ENCODE peak calls at places on chromosomes 6 and 20, in seven cellular contexts. One of them, this sample, is unnamed.

GRCh38 chr20:41318271-41318649 is 729 bp upstream of the ZHX3 start:
- DNase-seq in Kasumi-1: no peak
- DNase-seq in AG04450: no peak
- DNase-seq in RPMI7951: no peak
- DNase-seq in esophagus squamous epithelium: no peak
- DNase-seq in mesenteric fat pad: no peak
- DNase-seq in astrocyte: no peak
- DNase-seq in this sample: no peak

GRCh38 chr6:26534681-26535465 is 3.3 kb upstream of the HMGN4 start:
- DNase-seq in Kasumi-1: no peak
- DNase-seq in AG04450: no peak
- DNase-seq in RPMI7951: no peak
- DNase-seq in esophagus squamous epithelium: no peak
- DNase-seq in mesenteric fat pad: no peak
- DNase-seq in astrocyte: no peak
- DNase-seq in this sample: no peak

GRCh38 chr6:128230267-128230989 is 290.0 kb downstream of the PTPRK start:
- DNase-seq in Kasumi-1: no peak
- DNase-seq in AG04450: no peak
- DNase-seq in RPMI7951: no peak
- DNase-seq in esophagus squamous epithelium: no peak
- DNase-seq in mesenteric fat pad: no peak
- DNase-seq in astrocyte: no peak
- DNase-seq in this sample: no peak

GRCh38 chr6:53066059-53066406 is 829 bp downstream of the FBXO9 start:
- DNase-seq in Kasumi-1: peak; percentile 28
- DNase-seq in AG04450: no peak
- DNase-seq in RPMI7951: peak; percentile 41
- DNase-seq in esophagus squamous epithelium: no peak
- DNase-seq in mesenteric fat pad: no peak
- DNase-seq in astrocyte: no peak
- DNase-seq in this sample: peak; percentile 36

GRCh38 chr20:10857362-10858070 is 183.7 kb upstream of the JAG1 start:
- DNase-seq in Kasumi-1: peak; percentile 83
- DNase-seq in AG04450: no peak
- DNase-seq in RPMI7951: no peak
- DNase-seq in esophagus squamous epithelium: no peak
- DNase-seq in mesenteric fat pad: no peak
- DNase-seq in astrocyte: peak; percentile 90
- DNase-seq in this sample: peak; percentile 96

GRCh38 chr6:97501875-97502274 is 218.9 kb upstream of the MMS22L start:
- DNase-seq in Kasumi-1: no peak
- DNase-seq in AG04450: no peak
- DNase-seq in RPMI7951: no peak
- DNase-seq in esophagus squamous epithelium: no peak
- DNase-seq in mesenteric fat pad: no peak
- DNase-seq in astrocyte: no peak
- DNase-seq in this sample: no peak

GRCh38 chr6:20400476-20401402 is 940 bp upstream of the E2F3 start:
- DNase-seq in Kasumi-1: peak; percentile 93
- DNase-seq in AG04450: no peak
- DNase-seq in RPMI7951: peak; percentile 40
- DNase-seq in esophagus squamous epithelium: no peak
- DNase-seq in mesenteric fat pad: no peak
- DNase-seq in astrocyte: no peak
- DNase-seq in this sample: peak; percentile 92

GRCh38 chr6:41530476-41530875 is 15.7 kb upstream of the FOXP4 start:
- DNase-seq in Kasumi-1: no peak
- DNase-seq in AG04450: no peak
- DNase-seq in RPMI7951: no peak
- DNase-seq in esophagus squamous epithelium: no peak
- DNase-seq in mesenteric fat pad: no peak
- DNase-seq in astrocyte: no peak
- DNase-seq in this sample: no peak

GRCh38 chr6:138162104-138162946 is 586 bp downstream of the ARFGEF3 start:
- DNase-seq in Kasumi-1: peak; percentile 25
- DNase-seq in AG04450: no peak
- DNase-seq in RPMI7951: peak; percentile 4
- DNase-seq in esophagus squamous epithelium: no peak
- DNase-seq in mesenteric fat pad: no peak
- DNase-seq in astrocyte: no peak
- DNase-seq in this sample: no peak

GRCh38 chr6:11043961-11044711 is at the start of gene ELOVL2:
- DNase-seq in Kasumi-1: peak; percentile 32
- DNase-seq in AG04450: no peak
- DNase-seq in RPMI7951: peak; percentile 56
- DNase-seq in esophagus squamous epithelium: no peak
- DNase-seq in mesenteric fat pad: no peak
- DNase-seq in astrocyte: peak; percentile 22
- DNase-seq in this sample: no peak

GRCh38 chr6:33838979-33839378 is 35.2 kb upstream of the MLN start:
- DNase-seq in Kasumi-1: no peak
- DNase-seq in AG04450: no peak
- DNase-seq in RPMI7951: no peak
- DNase-seq in esophagus squamous epithelium: no peak
- DNase-seq in mesenteric fat pad: no peak
- DNase-seq in astrocyte: no peak
- DNase-seq in this sample: no peak

GRCh38 chr20:34943808-34944568 is 11.6 kb downstream of the GSS start:
- DNase-seq in Kasumi-1: no peak
- DNase-seq in AG04450: no peak
- DNase-seq in RPMI7951: peak; percentile 15
- DNase-seq in esophagus squamous epithelium: no peak
- DNase-seq in mesenteric fat pad: no peak
- DNase-seq in astrocyte: peak; percentile 34
- DNase-seq in this sample: no peak

GRCh38 chr20:59845472-59845871 is 88.0 kb downstream of the SYCP2 start:
- DNase-seq in Kasumi-1: no peak
- DNase-seq in AG04450: no peak
- DNase-seq in RPMI7951: no peak
- DNase-seq in esophagus squamous epithelium: no peak
- DNase-seq in mesenteric fat pad: no peak
- DNase-seq in astrocyte: no peak
- DNase-seq in this sample: no peak

GRCh38 chr20:58420798-58421496 is 31.9 kb downstream of the VAPB start:
- DNase-seq in Kasumi-1: no peak
- DNase-seq in AG04450: no peak
- DNase-seq in RPMI7951: peak; percentile 82
- DNase-seq in esophagus squamous epithelium: no peak
- DNase-seq in mesenteric fat pad: no peak
- DNase-seq in astrocyte: peak; percentile 71
- DNase-seq in this sample: no peak

GRCh38 chr20:48770700-48771099 is 57.1 kb downstream of the PREX1 start:
- DNase-seq in Kasumi-1: no peak
- DNase-seq in AG04450: no peak
- DNase-seq in RPMI7951: no peak
- DNase-seq in esophagus squamous epithelium: no peak
- DNase-seq in mesenteric fat pad: no peak
- DNase-seq in astrocyte: no peak
- DNase-seq in this sample: no peak

GRCh38 chr6:133286765-133287164 is 45.6 kb downstream of the EYA4 start:
- DNase-seq in Kasumi-1: peak; percentile 58
- DNase-seq in AG04450: no peak
- DNase-seq in RPMI7951: peak; percentile 2
- DNase-seq in esophagus squamous epithelium: no peak
- DNase-seq in mesenteric fat pad: no peak
- DNase-seq in astrocyte: peak; percentile 8
- DNase-seq in this sample: peak; percentile 5

GRCh38 chr20:53642196-53643030 is 48.8 kb upstream of the ZNF217 start:
- DNase-seq in Kasumi-1: peak; percentile 92
- DNase-seq in AG04450: no peak
- DNase-seq in RPMI7951: peak; percentile 84
- DNase-seq in esophagus squamous epithelium: no peak
- DNase-seq in mesenteric fat pad: no peak
- DNase-seq in astrocyte: peak; percentile 64
- DNase-seq in this sample: peak; percentile 90

GRCh38 chr6:148972481-148972880 is 225.7 kb downstream of the UST start:
- DNase-seq in Kasumi-1: peak; percentile 21
- DNase-seq in AG04450: no peak
- DNase-seq in RPMI7951: no peak
- DNase-seq in esophagus squamous epithelium: no peak
- DNase-seq in mesenteric fat pad: no peak
- DNase-seq in astrocyte: peak; percentile 38
- DNase-seq in this sample: no peak

GRCh38 chr6:47865206-47865605 is 83.4 kb downstream of the OPN5 start:
- DNase-seq in Kasumi-1: no peak
- DNase-seq in AG04450: no peak
- DNase-seq in RPMI7951: no peak
- DNase-seq in esophagus squamous epithelium: no peak
- DNase-seq in mesenteric fat pad: no peak
- DNase-seq in astrocyte: no peak
- DNase-seq in this sample: no peak

GRCh38 chr6:124393536-124393935 is 568.7 kb upstream of the RNF217 start:
- DNase-seq in Kasumi-1: no peak
- DNase-seq in AG04450: no peak
- DNase-seq in RPMI7951: peak; percentile 1
- DNase-seq in esophagus squamous epithelium: no peak
- DNase-seq in mesenteric fat pad: no peak
- DNase-seq in astrocyte: peak; percentile 31
- DNase-seq in this sample: no peak

GRCh38 chr6:29590218-29590808 is 5.4 kb downstream of the OR2H2 start:
- DNase-seq in Kasumi-1: no peak
- DNase-seq in AG04450: no peak
- DNase-seq in RPMI7951: no peak
- DNase-seq in esophagus squamous epithelium: no peak
- DNase-seq in mesenteric fat pad: no peak
- DNase-seq in astrocyte: no peak
- DNase-seq in this sample: no peak

GRCh38 chr6:83068628-83069027 is 1.2 kb downstream of the DOP1A start:
- DNase-seq in Kasumi-1: no peak
- DNase-seq in AG04450: no peak
- DNase-seq in RPMI7951: no peak
- DNase-seq in esophagus squamous epithelium: no peak
- DNase-seq in mesenteric fat pad: no peak
- DNase-seq in astrocyte: no peak
- DNase-seq in this sample: no peak

GRCh38 chr20:41149679-41150131 is 12.4 kb downstream of the PLCG1 start:
- DNase-seq in Kasumi-1: no peak
- DNase-seq in AG04450: no peak
- DNase-seq in RPMI7951: peak; percentile 82
- DNase-seq in esophagus squamous epithelium: no peak
- DNase-seq in mesenteric fat pad: no peak
- DNase-seq in astrocyte: peak; percentile 40
- DNase-seq in this sample: no peak

GRCh38 chr6:47241742-47242482 is 67.8 kb downstream of the TNFRSF21 start:
- DNase-seq in Kasumi-1: no peak
- DNase-seq in AG04450: no peak
- DNase-seq in RPMI7951: peak; percentile 42
- DNase-seq in esophagus squamous epithelium: no peak
- DNase-seq in mesenteric fat pad: no peak
- DNase-seq in astrocyte: no peak
- DNase-seq in this sample: no peak

GRCh38 chr6:44662461-44663121 is 275.1 kb downstream of the CDC5L start:
- DNase-seq in Kasumi-1: no peak
- DNase-seq in AG04450: no peak
- DNase-seq in RPMI7951: peak; percentile 96
- DNase-seq in esophagus squamous epithelium: no peak
- DNase-seq in mesenteric fat pad: peak; percentile 47
- DNase-seq in astrocyte: peak; percentile 97
- DNase-seq in this sample: no peak

GRCh38 chr20:4545526-4545925 is 176.2 kb upstream of the PRND start:
- DNase-seq in Kasumi-1: no peak
- DNase-seq in AG04450: no peak
- DNase-seq in RPMI7951: peak; percentile 28
- DNase-seq in esophagus squamous epithelium: no peak
- DNase-seq in mesenteric fat pad: no peak
- DNase-seq in astrocyte: peak; percentile 85
- DNase-seq in this sample: no peak

GRCh38 chr20:63392465-63393365 is 31.6 kb upstream of the CHRNA4 start:
- DNase-seq in Kasumi-1: no peak
- DNase-seq in AG04450: no peak
- DNase-seq in RPMI7951: no peak
- DNase-seq in esophagus squamous epithelium: no peak
- DNase-seq in mesenteric fat pad: no peak
- DNase-seq in astrocyte: no peak
- DNase-seq in this sample: no peak

GRCh38 chr20:4202441-4202840 is 187.1 kb upstream of the RNF24 start:
- DNase-seq in Kasumi-1: no peak
- DNase-seq in AG04450: no peak
- DNase-seq in RPMI7951: peak; percentile 55
- DNase-seq in esophagus squamous epithelium: no peak
- DNase-seq in mesenteric fat pad: no peak
- DNase-seq in astrocyte: no peak
- DNase-seq in this sample: no peak

GRCh38 chr20:21523895-21524294 is 10.0 kb upstream of the NKX2-2 start:
- DNase-seq in Kasumi-1: no peak
- DNase-seq in AG04450: no peak
- DNase-seq in RPMI7951: no peak
- DNase-seq in esophagus squamous epithelium: no peak
- DNase-seq in mesenteric fat pad: no peak
- DNase-seq in astrocyte: no peak
- DNase-seq in this sample: no peak

GRCh38 chr6:4543596-4543995 is 232.6 kb upstream of the CDYL start:
- DNase-seq in Kasumi-1: no peak
- DNase-seq in AG04450: no peak
- DNase-seq in RPMI7951: no peak
- DNase-seq in esophagus squamous epithelium: no peak
- DNase-seq in mesenteric fat pad: no peak
- DNase-seq in astrocyte: no peak
- DNase-seq in this sample: no peak

GRCh38 chr6:160312900-160313299 is 35.3 kb upstream of the SLC22A3 start:
- DNase-seq in Kasumi-1: no peak
- DNase-seq in AG04450: no peak
- DNase-seq in RPMI7951: no peak
- DNase-seq in esophagus squamous epithelium: no peak
- DNase-seq in mesenteric fat pad: no peak
- DNase-seq in astrocyte: no peak
- DNase-seq in this sample: no peak

GRCh38 chr6:107971181-107971580 is 13.2 kb upstream of the SEC63 start:
- DNase-seq in Kasumi-1: no peak
- DNase-seq in AG04450: no peak
- DNase-seq in RPMI7951: no peak
- DNase-seq in esophagus squamous epithelium: no peak
- DNase-seq in mesenteric fat pad: no peak
- DNase-seq in astrocyte: no peak
- DNase-seq in this sample: no peak

GRCh38 chr6:36735110-36735971 is 37.7 kb downstream of the RAB44 start:
- DNase-seq in Kasumi-1: peak; percentile 87
- DNase-seq in AG04450: peak; percentile 63
- DNase-seq in RPMI7951: no peak
- DNase-seq in esophagus squamous epithelium: no peak
- DNase-seq in mesenteric fat pad: peak; percentile 93
- DNase-seq in astrocyte: peak; percentile 69
- DNase-seq in this sample: no peak

GRCh38 chr6:42108071-42108470 is 34.3 kb downstream of the C6orf132 start:
- DNase-seq in Kasumi-1: no peak
- DNase-seq in AG04450: no peak
- DNase-seq in RPMI7951: no peak
- DNase-seq in esophagus squamous epithelium: no peak
- DNase-seq in mesenteric fat pad: no peak
- DNase-seq in astrocyte: no peak
- DNase-seq in this sample: no peak

GRCh38 chr6:107418118-107418517 is 41.2 kb downstream of the PDSS2 start:
- DNase-seq in Kasumi-1: peak; percentile 71
- DNase-seq in AG04450: no peak
- DNase-seq in RPMI7951: peak; percentile 15
- DNase-seq in esophagus squamous epithelium: no peak
- DNase-seq in mesenteric fat pad: no peak
- DNase-seq in astrocyte: no peak
- DNase-seq in this sample: peak; percentile 91

GRCh38 chr20:63635431-63636141 is 8.7 kb upstream of the GMEB2 start:
- DNase-seq in Kasumi-1: peak; percentile 89
- DNase-seq in AG04450: no peak
- DNase-seq in RPMI7951: no peak
- DNase-seq in esophagus squamous epithelium: no peak
- DNase-seq in mesenteric fat pad: no peak
- DNase-seq in astrocyte: no peak
- DNase-seq in this sample: peak; percentile 79

GRCh38 chr6:81697564-81697963 is 54.9 kb downstream of the TENT5A start:
- DNase-seq in Kasumi-1: no peak
- DNase-seq in AG04450: no peak
- DNase-seq in RPMI7951: peak; percentile 39
- DNase-seq in esophagus squamous epithelium: no peak
- DNase-seq in mesenteric fat pad: no peak
- DNase-seq in astrocyte: peak; percentile 62
- DNase-seq in this sample: no peak

GRCh38 chr6:133710826-133711225 is 178.1 kb upstream of the TCF21 start:
- DNase-seq in Kasumi-1: no peak
- DNase-seq in AG04450: no peak
- DNase-seq in RPMI7951: no peak
- DNase-seq in esophagus squamous epithelium: no peak
- DNase-seq in mesenteric fat pad: no peak
- DNase-seq in astrocyte: no peak
- DNase-seq in this sample: no peak

This sample was measured in AML-193.